ENCODE peak calls at places on chromosomes 13 and 19, in ten cellular contexts. One of them, this sample, is unnamed.
A peak's percentile ranks its signal among the peaks of the same experiment; 100 is the strongest.

GRCh38 chr19:28634837-28635236 is 578.1 kb downstream of the UQCRFS1 start:
- DNase-seq in Panc1: no peak
- DNase-seq in dorsolateral prefrontal cortex: no peak
- DNase-seq in uterus: no peak
- DNase-seq in kidney: no peak
- DNase-seq in left lung: no peak
- DNase-seq in left ventricle myocardium inferior: no peak
- DNase-seq in lower lobe of right lung: no peak
- DNase-seq in body of pancreas: no peak
- DNase-seq in neural progenitor cell: no peak
- DNase-seq in this sample: no peak

GRCh38 chr19:13734751-13735150 is 29.6 kb upstream of the MRI1 start:
- DNase-seq in Panc1: no peak
- DNase-seq in dorsolateral prefrontal cortex: no peak
- DNase-seq in uterus: no peak
- DNase-seq in kidney: no peak
- DNase-seq in left lung: no peak
- DNase-seq in left ventricle myocardium inferior: no peak
- DNase-seq in lower lobe of right lung: no peak
- DNase-seq in body of pancreas: no peak
- DNase-seq in neural progenitor cell: no peak
- DNase-seq in this sample: no peak

GRCh38 chr13:55402867-55403266 is 1737.9 kb upstream of the PRR20A start:
- DNase-seq in Panc1: no peak
- DNase-seq in dorsolateral prefrontal cortex: no peak
- DNase-seq in uterus: no peak
- DNase-seq in kidney: no peak
- DNase-seq in left lung: no peak
- DNase-seq in left ventricle myocardium inferior: no peak
- DNase-seq in lower lobe of right lung: no peak
- DNase-seq in body of pancreas: no peak
- DNase-seq in neural progenitor cell: no peak
- DNase-seq in this sample: no peak

GRCh38 chr13:48070942-48071341 is 24.0 kb downstream of the MED4 start:
- DNase-seq in Panc1: no peak
- DNase-seq in dorsolateral prefrontal cortex: no peak
- DNase-seq in uterus: no peak
- DNase-seq in kidney: no peak
- DNase-seq in left lung: no peak
- DNase-seq in left ventricle myocardium inferior: no peak
- DNase-seq in lower lobe of right lung: no peak
- DNase-seq in body of pancreas: no peak
- DNase-seq in neural progenitor cell: no peak
- DNase-seq in this sample: no peak

GRCh38 chr19:20005741-20006140 is 33.6 kb downstream of the ZNF682 start:
- DNase-seq in Panc1: no peak
- DNase-seq in dorsolateral prefrontal cortex: no peak
- DNase-seq in uterus: no peak
- DNase-seq in kidney: no peak
- DNase-seq in left lung: no peak
- DNase-seq in left ventricle myocardium inferior: no peak
- DNase-seq in lower lobe of right lung: no peak
- DNase-seq in body of pancreas: no peak
- DNase-seq in neural progenitor cell: no peak
- DNase-seq in this sample: no peak

GRCh38 chr13:25249001-25249543 is 38.2 kb downstream of the MTMR6 start:
- DNase-seq in Panc1: no peak
- DNase-seq in dorsolateral prefrontal cortex: peak; percentile 60
- DNase-seq in uterus: no peak
- DNase-seq in kidney: no peak
- DNase-seq in left lung: no peak
- DNase-seq in left ventricle myocardium inferior: no peak
- DNase-seq in lower lobe of right lung: no peak
- DNase-seq in body of pancreas: peak; percentile 6
- DNase-seq in neural progenitor cell: peak; percentile 53
- DNase-seq in this sample: no peak

GRCh38 chr13:96700657-96701056 is 293.6 kb downstream of the OXGR1 start:
- DNase-seq in Panc1: no peak
- DNase-seq in dorsolateral prefrontal cortex: no peak
- DNase-seq in uterus: no peak
- DNase-seq in kidney: no peak
- DNase-seq in left lung: no peak
- DNase-seq in left ventricle myocardium inferior: no peak
- DNase-seq in lower lobe of right lung: no peak
- DNase-seq in body of pancreas: no peak
- DNase-seq in neural progenitor cell: no peak
- DNase-seq in this sample: no peak

GRCh38 chr13:32019612-32020233 is 11.9 kb upstream of the FRY start:
- DNase-seq in Panc1: no peak
- DNase-seq in dorsolateral prefrontal cortex: no peak
- DNase-seq in uterus: peak; percentile 39
- DNase-seq in kidney: no peak
- DNase-seq in left lung: no peak
- DNase-seq in left ventricle myocardium inferior: no peak
- DNase-seq in lower lobe of right lung: no peak
- DNase-seq in body of pancreas: peak; percentile 44
- DNase-seq in neural progenitor cell: peak; percentile 76
- DNase-seq in this sample: no peak

DNA sequence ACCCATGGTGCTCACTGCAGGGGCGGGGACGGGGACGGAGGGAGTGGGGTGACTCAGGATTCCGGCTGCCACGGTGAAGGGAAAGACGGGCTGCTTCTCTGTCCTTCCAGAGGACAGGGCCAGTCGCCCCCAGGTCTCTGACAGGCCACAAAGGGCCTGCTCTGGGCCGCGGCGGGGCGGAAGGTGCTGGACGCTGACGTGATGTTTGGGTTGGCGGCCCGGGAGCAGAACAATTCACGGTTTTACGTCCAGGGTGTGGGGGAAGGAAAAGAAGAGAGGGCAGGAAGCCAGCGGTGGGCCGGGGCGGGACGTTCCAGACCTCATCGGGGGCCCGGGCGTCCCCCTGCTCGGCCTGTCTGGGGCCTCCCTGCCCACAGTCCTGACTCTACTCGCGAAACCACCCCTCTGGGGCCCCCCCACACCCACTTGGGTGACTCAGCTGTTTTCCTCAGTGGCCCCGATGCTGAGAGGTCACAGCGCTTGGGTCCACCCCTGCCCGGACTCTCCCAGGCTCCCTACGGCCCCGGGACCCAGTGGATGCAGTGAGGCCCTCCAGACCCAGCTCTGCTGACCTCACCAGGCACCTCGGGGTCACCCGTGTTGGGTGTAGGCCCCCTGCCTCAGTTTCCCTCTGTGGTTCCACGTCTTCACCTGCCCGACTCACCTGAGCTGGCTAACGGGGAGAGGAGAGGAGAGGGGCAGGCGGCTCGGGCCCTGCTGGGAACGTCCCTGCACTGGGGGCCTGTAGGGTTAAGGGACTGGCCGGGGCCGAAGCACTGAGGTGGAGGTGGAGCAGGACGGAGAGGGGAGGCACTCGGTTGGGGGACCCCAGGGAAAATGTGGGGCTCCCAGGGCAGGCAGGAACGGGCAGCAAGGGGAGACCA is 29.2 kb downstream of the PIP5K1C start:
- DNase-seq in Panc1: no peak
- DNase-seq in dorsolateral prefrontal cortex: no peak
- DNase-seq in uterus: peak; percentile 91
- DNase-seq in kidney: peak; percentile 90
- DNase-seq in left lung: peak; percentile 80
- DNase-seq in left ventricle myocardium inferior: peak; percentile 86
- DNase-seq in lower lobe of right lung: peak; percentile 69
- DNase-seq in body of pancreas: peak; percentile 38
- DNase-seq in neural progenitor cell: no peak
- DNase-seq in this sample: no peak
- H3K4me3 ChIP-seq in Panc1: no peak overlapping the region
- H3K4me3 ChIP-seq in dorsolateral prefrontal cortex: peak overlapping the region; percentile 9
- H3K4me3 ChIP-seq in uterus: peak overlapping the region; percentile 29
- H3K4me3 ChIP-seq in kidney: peak overlapping the region; percentile 21
- H3K4me3 ChIP-seq in left lung: no peak overlapping the region
- H3K4me3 ChIP-seq in left ventricle myocardium inferior: peak overlapping the region; percentile 61
- H3K4me3 ChIP-seq in lower lobe of right lung: peak overlapping the region; percentile 36
- H3K4me3 ChIP-seq in body of pancreas: no peak overlapping the region
- H3K4me3 ChIP-seq in neural progenitor cell: no peak overlapping the region
- H3K4me3 ChIP-seq in this sample: no peak overlapping the region

GRCh38 chr13:73273737-73274136 is 214.9 kb downstream of the KLF5 start:
- DNase-seq in Panc1: no peak
- DNase-seq in dorsolateral prefrontal cortex: no peak
- DNase-seq in uterus: no peak
- DNase-seq in kidney: no peak
- DNase-seq in left lung: no peak
- DNase-seq in left ventricle myocardium inferior: no peak
- DNase-seq in lower lobe of right lung: no peak
- DNase-seq in body of pancreas: no peak
- DNase-seq in neural progenitor cell: no peak
- DNase-seq in this sample: peak; percentile 81

GRCh38 chr13:73274147-73274546 is 215.3 kb downstream of the KLF5 start:
- DNase-seq in Panc1: no peak
- DNase-seq in dorsolateral prefrontal cortex: no peak
- DNase-seq in uterus: no peak
- DNase-seq in kidney: no peak
- DNase-seq in left lung: no peak
- DNase-seq in left ventricle myocardium inferior: no peak
- DNase-seq in lower lobe of right lung: no peak
- DNase-seq in body of pancreas: no peak
- DNase-seq in neural progenitor cell: no peak
- DNase-seq in this sample: peak; percentile 58

GRCh38 chr13:73273276-73273675 is 214.5 kb downstream of the KLF5 start:
- DNase-seq in Panc1: no peak
- DNase-seq in dorsolateral prefrontal cortex: no peak
- DNase-seq in uterus: no peak
- DNase-seq in kidney: no peak
- DNase-seq in left lung: no peak
- DNase-seq in left ventricle myocardium inferior: no peak
- DNase-seq in lower lobe of right lung: no peak
- DNase-seq in body of pancreas: no peak
- DNase-seq in neural progenitor cell: no peak
- DNase-seq in this sample: no peak

GRCh38 chr13:73272831-73273230 is 214.0 kb downstream of the KLF5 start:
- DNase-seq in Panc1: no peak
- DNase-seq in dorsolateral prefrontal cortex: no peak
- DNase-seq in uterus: no peak
- DNase-seq in kidney: no peak
- DNase-seq in left lung: no peak
- DNase-seq in left ventricle myocardium inferior: no peak
- DNase-seq in lower lobe of right lung: no peak
- DNase-seq in body of pancreas: no peak
- DNase-seq in neural progenitor cell: no peak
- DNase-seq in this sample: no peak

DNA sequence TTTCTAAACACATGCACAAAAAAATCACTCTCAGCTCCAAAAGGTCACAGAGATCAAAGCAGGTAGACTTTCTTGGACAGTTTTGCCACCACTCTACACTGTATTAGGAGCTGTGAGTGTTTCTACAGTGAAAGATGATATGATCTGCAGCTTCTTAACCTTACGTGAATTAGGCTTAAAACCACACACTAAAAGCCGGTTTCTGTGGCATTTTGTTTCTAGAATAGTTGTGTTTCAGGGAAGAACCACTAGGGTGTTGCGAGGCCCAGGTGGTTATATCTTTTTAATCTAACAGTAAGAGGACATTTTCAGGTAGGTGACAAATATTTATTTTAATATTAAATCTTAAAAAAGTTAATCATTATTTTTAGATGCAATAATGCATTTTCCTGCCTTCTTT is 216.4 kb downstream of the KLF5 start:
- DNase-seq in Panc1: no peak
- DNase-seq in dorsolateral prefrontal cortex: no peak
- DNase-seq in uterus: no peak
- DNase-seq in kidney: no peak
- DNase-seq in left lung: no peak
- DNase-seq in left ventricle myocardium inferior: no peak
- DNase-seq in lower lobe of right lung: no peak
- DNase-seq in body of pancreas: no peak
- DNase-seq in neural progenitor cell: no peak
- DNase-seq in this sample: no peak
- TF ChIP-seq CTCF in Panc1: no peak
- TF ChIP-seq CTCF in dorsolateral prefrontal cortex: no peak
- TF ChIP-seq CTCF in uterus: no peak
- TF ChIP-seq CTCF in kidney: no peak
- TF ChIP-seq CTCF in left lung: no peak
- TF ChIP-seq CTCF in left ventricle myocardium inferior: no peak
- TF ChIP-seq CTCF in lower lobe of right lung: no peak
- TF ChIP-seq CTCF in body of pancreas: no peak
- TF ChIP-seq CTCF in neural progenitor cell: no peak
- TF ChIP-seq CTCF in this sample: no peak

GRCh38 chr19:1360818-1361461 is 22.8 kb upstream of the NDUFS7 start:
- DNase-seq in Panc1: no peak
- DNase-seq in dorsolateral prefrontal cortex: peak; percentile 86
- DNase-seq in uterus: peak; percentile 87
- DNase-seq in kidney: peak; percentile 92
- DNase-seq in left lung: no peak
- DNase-seq in left ventricle myocardium inferior: peak; percentile 78
- DNase-seq in lower lobe of right lung: no peak
- DNase-seq in body of pancreas: peak; percentile 67
- DNase-seq in neural progenitor cell: peak; percentile 75
- DNase-seq in this sample: peak; percentile 37

GRCh38 chr19:1363599-1363998 is 20.1 kb upstream of the NDUFS7 start:
- DNase-seq in Panc1: no peak
- DNase-seq in dorsolateral prefrontal cortex: no peak
- DNase-seq in uterus: no peak
- DNase-seq in kidney: no peak
- DNase-seq in left lung: no peak
- DNase-seq in left ventricle myocardium inferior: no peak
- DNase-seq in lower lobe of right lung: no peak
- DNase-seq in body of pancreas: no peak
- DNase-seq in neural progenitor cell: no peak
- DNase-seq in this sample: no peak

GRCh38 chr19:1364070-1364719 is 19.5 kb upstream of the NDUFS7 start:
- DNase-seq in Panc1: no peak
- DNase-seq in dorsolateral prefrontal cortex: no peak
- DNase-seq in uterus: no peak
- DNase-seq in kidney: no peak
- DNase-seq in left lung: no peak
- DNase-seq in left ventricle myocardium inferior: no peak
- DNase-seq in lower lobe of right lung: no peak
- DNase-seq in body of pancreas: no peak
- DNase-seq in neural progenitor cell: no peak
- DNase-seq in this sample: no peak

GRCh38 chr19:1361601-1362384 is 21.9 kb upstream of the NDUFS7 start:
- DNase-seq in Panc1: no peak
- DNase-seq in dorsolateral prefrontal cortex: no peak
- DNase-seq in uterus: no peak
- DNase-seq in kidney: no peak
- DNase-seq in left lung: no peak
- DNase-seq in left ventricle myocardium inferior: no peak
- DNase-seq in lower lobe of right lung: no peak
- DNase-seq in body of pancreas: no peak
- DNase-seq in neural progenitor cell: peak; percentile 63
- DNase-seq in this sample: no peak

GRCh38 chr19:1362385-1363257 is 21.1 kb upstream of the NDUFS7 start:
- DNase-seq in Panc1: no peak
- DNase-seq in dorsolateral prefrontal cortex: no peak
- DNase-seq in uterus: no peak
- DNase-seq in kidney: no peak
- DNase-seq in left lung: no peak
- DNase-seq in left ventricle myocardium inferior: no peak
- DNase-seq in lower lobe of right lung: no peak
- DNase-seq in body of pancreas: no peak
- DNase-seq in neural progenitor cell: no peak
- DNase-seq in this sample: no peak
- H3K4me3 ChIP-seq in Panc1: no peak overlapping the region
- H3K4me3 ChIP-seq in dorsolateral prefrontal cortex: no peak overlapping the region
- H3K4me3 ChIP-seq in uterus: no peak overlapping the region
- H3K4me3 ChIP-seq in kidney: no peak overlapping the region
- H3K4me3 ChIP-seq in left lung: no peak overlapping the region
- H3K4me3 ChIP-seq in left ventricle myocardium inferior: no peak overlapping the region
- H3K4me3 ChIP-seq in lower lobe of right lung: no peak overlapping the region
- H3K4me3 ChIP-seq in body of pancreas: no peak overlapping the region
- H3K4me3 ChIP-seq in neural progenitor cell: no peak overlapping the region
- H3K4me3 ChIP-seq in this sample: no peak overlapping the region

GRCh38 chr13:101785858-101786257 is 333.4 kb downstream of the ITGBL1 start:
- DNase-seq in Panc1: peak; percentile 4
- DNase-seq in dorsolateral prefrontal cortex: peak; percentile 34
- DNase-seq in uterus: no peak
- DNase-seq in kidney: no peak
- DNase-seq in left lung: no peak
- DNase-seq in left ventricle myocardium inferior: peak; percentile 19
- DNase-seq in lower lobe of right lung: no peak
- DNase-seq in body of pancreas: peak; percentile 8
- DNase-seq in neural progenitor cell: peak; percentile 64
- DNase-seq in this sample: no peak
- TF ChIP-seq CTCF in Panc1: peak; percentile 54
- TF ChIP-seq CTCF in dorsolateral prefrontal cortex: peak; percentile 16
- TF ChIP-seq CTCF in uterus: no peak
- TF ChIP-seq CTCF in kidney: no peak
- TF ChIP-seq CTCF in left lung: no peak
- TF ChIP-seq CTCF in left ventricle myocardium inferior: peak; percentile 64
- TF ChIP-seq CTCF in lower lobe of right lung: no peak
- TF ChIP-seq CTCF in body of pancreas: peak; percentile 5
- TF ChIP-seq CTCF in neural progenitor cell: peak; percentile 58
- TF ChIP-seq CTCF in this sample: peak; percentile 41

This sample was measured in AG04449.